ENCODE peak calls at places on chromosomes 7 and 10, in ten cellular contexts. One of them, this sample, is unnamed.

GRCh38 chr7:107251963-107252362 is 83.2 kb downstream of the HBP1 start:
- DNase-seq in NB4: no peak
- DNase-seq in DND-41: no peak
- DNase-seq in MM.1S: no peak
- DNase-seq in PC-3: no peak
- DNase-seq in astrocyte of the cerebellum: no peak
- DNase-seq in colonic mucosa: no peak
- DNase-seq in AG10803: no peak
- DNase-seq in SK-N-SH: no peak
- DNase-seq in OCI-LY7: no peak
- DNase-seq in this sample: no peak

GRCh38 chr7:2955177-2955768 is 88.4 kb downstream of the CARD11 start:
- DNase-seq in NB4: no peak
- DNase-seq in DND-41: no peak
- DNase-seq in MM.1S: no peak
- DNase-seq in PC-3: no peak
- DNase-seq in astrocyte of the cerebellum: no peak
- DNase-seq in colonic mucosa: no peak
- DNase-seq in AG10803: no peak
- DNase-seq in SK-N-SH: no peak
- DNase-seq in OCI-LY7: no peak
- DNase-seq in this sample: no peak

GRCh38 chr7:155962191-155962967 is 150.1 kb upstream of the SHH start:
- DNase-seq in NB4: peak; percentile 66
- DNase-seq in DND-41: no peak
- DNase-seq in MM.1S: no peak
- DNase-seq in PC-3: peak; percentile 93
- DNase-seq in astrocyte of the cerebellum: peak; percentile 29
- DNase-seq in colonic mucosa: peak; percentile 39
- DNase-seq in AG10803: no peak
- DNase-seq in SK-N-SH: no peak
- DNase-seq in OCI-LY7: no peak
- DNase-seq in this sample: peak; percentile 64

GRCh38 chr10:77784856-77785255 is 141.7 kb downstream of the DLG5 start:
- DNase-seq in NB4: no peak
- DNase-seq in DND-41: no peak
- DNase-seq in MM.1S: no peak
- DNase-seq in PC-3: no peak
- DNase-seq in astrocyte of the cerebellum: peak; percentile 77
- DNase-seq in colonic mucosa: no peak
- DNase-seq in AG10803: peak; percentile 83
- DNase-seq in SK-N-SH: no peak
- DNase-seq in OCI-LY7: no peak
- DNase-seq in this sample: no peak

GRCh38 chr7:69871886-69872592 is 273.8 kb downstream of the AUTS2 start:
- DNase-seq in NB4: no peak
- DNase-seq in DND-41: no peak
- DNase-seq in MM.1S: no peak
- DNase-seq in PC-3: no peak
- DNase-seq in astrocyte of the cerebellum: no peak
- DNase-seq in colonic mucosa: no peak
- DNase-seq in AG10803: no peak
- DNase-seq in SK-N-SH: peak; percentile 52
- DNase-seq in OCI-LY7: no peak
- DNase-seq in this sample: no peak

GRCh38 chr10:110141747-110142625 is 65.4 kb upstream of the MXI1 start:
- DNase-seq in NB4: peak; percentile 96
- DNase-seq in DND-41: no peak
- DNase-seq in MM.1S: no peak
- DNase-seq in PC-3: no peak
- DNase-seq in astrocyte of the cerebellum: no peak
- DNase-seq in colonic mucosa: no peak
- DNase-seq in AG10803: no peak
- DNase-seq in SK-N-SH: no peak
- DNase-seq in OCI-LY7: no peak
- DNase-seq in this sample: no peak

GRCh38 chr10:128432423-128432822 is 306.2 kb upstream of the MKI67 start:
- DNase-seq in NB4: no peak
- DNase-seq in DND-41: no peak
- DNase-seq in MM.1S: no peak
- DNase-seq in PC-3: no peak
- DNase-seq in astrocyte of the cerebellum: no peak
- DNase-seq in colonic mucosa: no peak
- DNase-seq in AG10803: no peak
- DNase-seq in SK-N-SH: no peak
- DNase-seq in OCI-LY7: no peak
- DNase-seq in this sample: no peak

GRCh38 chr7:72325561-72325960 is 86.6 kb downstream of the CALN1 start:
- DNase-seq in NB4: no peak
- DNase-seq in DND-41: no peak
- DNase-seq in MM.1S: no peak
- DNase-seq in PC-3: peak; percentile 78
- DNase-seq in astrocyte of the cerebellum: no peak
- DNase-seq in colonic mucosa: no peak
- DNase-seq in AG10803: no peak
- DNase-seq in SK-N-SH: no peak
- DNase-seq in OCI-LY7: no peak
- DNase-seq in this sample: no peak

GRCh38 chr7:22364910-22365309 is 8.0 kb upstream of the RAPGEF5 start:
- DNase-seq in NB4: no peak
- DNase-seq in DND-41: no peak
- DNase-seq in MM.1S: no peak
- DNase-seq in PC-3: no peak
- DNase-seq in astrocyte of the cerebellum: no peak
- DNase-seq in colonic mucosa: no peak
- DNase-seq in AG10803: no peak
- DNase-seq in SK-N-SH: peak; percentile 41
- DNase-seq in OCI-LY7: no peak
- DNase-seq in this sample: no peak

GRCh38 chr10:124020871-124021823 is 72.3 kb downstream of the CHST15 start:
- DNase-seq in NB4: peak; percentile 25
- DNase-seq in DND-41: peak; percentile 58
- DNase-seq in MM.1S: no peak
- DNase-seq in PC-3: no peak
- DNase-seq in astrocyte of the cerebellum: no peak
- DNase-seq in colonic mucosa: no peak
- DNase-seq in AG10803: no peak
- DNase-seq in SK-N-SH: no peak
- DNase-seq in OCI-LY7: no peak
- DNase-seq in this sample: no peak

GRCh38 chr7:150665075-150665794 is 20.3 kb upstream of the GIMAP2 start:
- DNase-seq in NB4: no peak
- DNase-seq in DND-41: peak; percentile 40
- DNase-seq in MM.1S: no peak
- DNase-seq in PC-3: peak; percentile 7
- DNase-seq in astrocyte of the cerebellum: no peak
- DNase-seq in colonic mucosa: no peak
- DNase-seq in AG10803: no peak
- DNase-seq in SK-N-SH: no peak
- DNase-seq in OCI-LY7: no peak
- DNase-seq in this sample: no peak

GRCh38 chr10:130045091-130045652 is 65.5 kb downstream of the C10orf143 start:
- DNase-seq in NB4: peak; percentile 82
- DNase-seq in DND-41: peak; percentile 50
- DNase-seq in MM.1S: no peak
- DNase-seq in PC-3: peak; percentile 19
- DNase-seq in astrocyte of the cerebellum: no peak
- DNase-seq in colonic mucosa: peak; percentile 13
- DNase-seq in AG10803: peak; percentile 49
- DNase-seq in SK-N-SH: no peak
- DNase-seq in OCI-LY7: no peak
- DNase-seq in this sample: no peak

GRCh38 chr10:86979977-86980448 is 11.7 kb downstream of the ADIRF start:
- DNase-seq in NB4: no peak
- DNase-seq in DND-41: no peak
- DNase-seq in MM.1S: no peak
- DNase-seq in PC-3: no peak
- DNase-seq in astrocyte of the cerebellum: no peak
- DNase-seq in colonic mucosa: peak; percentile 57
- DNase-seq in AG10803: peak; percentile 39
- DNase-seq in SK-N-SH: no peak
- DNase-seq in OCI-LY7: no peak
- DNase-seq in this sample: no peak

GRCh38 chr7:69813637-69814240 is 215.5 kb downstream of the AUTS2 start:
- DNase-seq in NB4: peak; percentile 18
- DNase-seq in DND-41: no peak
- DNase-seq in MM.1S: no peak
- DNase-seq in PC-3: no peak
- DNase-seq in astrocyte of the cerebellum: no peak
- DNase-seq in colonic mucosa: no peak
- DNase-seq in AG10803: peak; percentile 54
- DNase-seq in SK-N-SH: no peak
- DNase-seq in OCI-LY7: no peak
- DNase-seq in this sample: peak; percentile 22

GRCh38 chr7:158495780-158496179 is 91.8 kb downstream of the PTPRN2 start:
- DNase-seq in NB4: peak; percentile 82
- DNase-seq in DND-41: peak; percentile 12
- DNase-seq in MM.1S: no peak
- DNase-seq in PC-3: peak; percentile 35
- DNase-seq in astrocyte of the cerebellum: no peak
- DNase-seq in colonic mucosa: no peak
- DNase-seq in AG10803: no peak
- DNase-seq in SK-N-SH: peak; percentile 98
- DNase-seq in OCI-LY7: peak; percentile 19
- DNase-seq in this sample: peak; percentile 29
- TF ChIP-seq CTCF in NB4: peak; percentile 45
- TF ChIP-seq CTCF in DND-41: peak; percentile 41
- TF ChIP-seq CTCF in MM.1S: no peak
- TF ChIP-seq CTCF in PC-3: peak; percentile 21
- TF ChIP-seq CTCF in astrocyte of the cerebellum: no peak
- TF ChIP-seq CTCF in colonic mucosa: no peak
- TF ChIP-seq CTCF in AG10803: no peak
- TF ChIP-seq CTCF in SK-N-SH: peak; percentile 18
- TF ChIP-seq CTCF in OCI-LY7: no peak
- TF ChIP-seq CTCF in this sample: peak; percentile 24

GRCh38 chr7:134313543-134313942 is 3.2 kb downstream of the SLC35B4 start:
- DNase-seq in NB4: no peak
- DNase-seq in DND-41: no peak
- DNase-seq in MM.1S: no peak
- DNase-seq in PC-3: no peak
- DNase-seq in astrocyte of the cerebellum: no peak
- DNase-seq in colonic mucosa: peak; percentile 31
- DNase-seq in AG10803: no peak
- DNase-seq in SK-N-SH: no peak
- DNase-seq in OCI-LY7: no peak
- DNase-seq in this sample: no peak
- H3K4me3 ChIP-seq in NB4: no peak overlapping the region
- H3K4me3 ChIP-seq in DND-41: no peak overlapping the region
- H3K4me3 ChIP-seq in MM.1S: no peak overlapping the region
- H3K4me3 ChIP-seq in PC-3: no peak overlapping the region
- H3K4me3 ChIP-seq in astrocyte of the cerebellum: no peak overlapping the region
- H3K4me3 ChIP-seq in colonic mucosa: no peak overlapping the region
- H3K4me3 ChIP-seq in AG10803: no peak overlapping the region
- H3K4me3 ChIP-seq in SK-N-SH: no peak overlapping the region
- H3K4me3 ChIP-seq in OCI-LY7: no peak overlapping the region
- H3K4me3 ChIP-seq in this sample: no peak overlapping the region

GRCh38 chr10:79129361-79129997 is 60.7 kb downstream of the ZMIZ1 start:
- DNase-seq in NB4: peak; percentile 81
- DNase-seq in DND-41: peak; percentile 53
- DNase-seq in MM.1S: no peak
- DNase-seq in PC-3: peak; percentile 71
- DNase-seq in astrocyte of the cerebellum: no peak
- DNase-seq in colonic mucosa: no peak
- DNase-seq in AG10803: no peak
- DNase-seq in SK-N-SH: peak; percentile 86
- DNase-seq in OCI-LY7: no peak
- DNase-seq in this sample: no peak

GRCh38 chr10:79128923-79129305 is 60.1 kb downstream of the ZMIZ1 start:
- DNase-seq in NB4: peak; percentile 50
- DNase-seq in DND-41: no peak
- DNase-seq in MM.1S: no peak
- DNase-seq in PC-3: no peak
- DNase-seq in astrocyte of the cerebellum: no peak
- DNase-seq in colonic mucosa: no peak
- DNase-seq in AG10803: no peak
- DNase-seq in SK-N-SH: peak; percentile 62
- DNase-seq in OCI-LY7: no peak
- DNase-seq in this sample: no peak

GRCh38 chr10:79126351-79126750 is 57.6 kb downstream of the ZMIZ1 start:
- DNase-seq in NB4: no peak
- DNase-seq in DND-41: no peak
- DNase-seq in MM.1S: no peak
- DNase-seq in PC-3: no peak
- DNase-seq in astrocyte of the cerebellum: no peak
- DNase-seq in colonic mucosa: no peak
- DNase-seq in AG10803: no peak
- DNase-seq in SK-N-SH: no peak
- DNase-seq in OCI-LY7: no peak
- DNase-seq in this sample: no peak

GRCh38 chr10:79128241-79128922 is 59.6 kb downstream of the ZMIZ1 start:
- DNase-seq in NB4: no peak
- DNase-seq in DND-41: no peak
- DNase-seq in MM.1S: no peak
- DNase-seq in PC-3: no peak
- DNase-seq in astrocyte of the cerebellum: no peak
- DNase-seq in colonic mucosa: no peak
- DNase-seq in AG10803: no peak
- DNase-seq in SK-N-SH: no peak
- DNase-seq in OCI-LY7: no peak
- DNase-seq in this sample: no peak

GRCh38 chr10:79127151-79127961 is 58.6 kb downstream of the ZMIZ1 start:
- DNase-seq in NB4: peak; percentile 96
- DNase-seq in DND-41: no peak
- DNase-seq in MM.1S: no peak
- DNase-seq in PC-3: peak; percentile 100
- DNase-seq in astrocyte of the cerebellum: no peak
- DNase-seq in colonic mucosa: peak; percentile 67
- DNase-seq in AG10803: peak; percentile 72
- DNase-seq in SK-N-SH: no peak
- DNase-seq in OCI-LY7: no peak
- DNase-seq in this sample: no peak
- TF ChIP-seq CTCF in NB4: no peak
- TF ChIP-seq CTCF in DND-41: no peak
- TF ChIP-seq CTCF in MM.1S: no peak
- TF ChIP-seq CTCF in PC-3: peak; percentile 54
- TF ChIP-seq CTCF in astrocyte of the cerebellum: no peak
- TF ChIP-seq CTCF in colonic mucosa: no peak
- TF ChIP-seq CTCF in AG10803: no peak
- TF ChIP-seq CTCF in SK-N-SH: no peak
- TF ChIP-seq CTCF in OCI-LY7: no peak
- TF ChIP-seq CTCF in this sample: no peak

DNA sequence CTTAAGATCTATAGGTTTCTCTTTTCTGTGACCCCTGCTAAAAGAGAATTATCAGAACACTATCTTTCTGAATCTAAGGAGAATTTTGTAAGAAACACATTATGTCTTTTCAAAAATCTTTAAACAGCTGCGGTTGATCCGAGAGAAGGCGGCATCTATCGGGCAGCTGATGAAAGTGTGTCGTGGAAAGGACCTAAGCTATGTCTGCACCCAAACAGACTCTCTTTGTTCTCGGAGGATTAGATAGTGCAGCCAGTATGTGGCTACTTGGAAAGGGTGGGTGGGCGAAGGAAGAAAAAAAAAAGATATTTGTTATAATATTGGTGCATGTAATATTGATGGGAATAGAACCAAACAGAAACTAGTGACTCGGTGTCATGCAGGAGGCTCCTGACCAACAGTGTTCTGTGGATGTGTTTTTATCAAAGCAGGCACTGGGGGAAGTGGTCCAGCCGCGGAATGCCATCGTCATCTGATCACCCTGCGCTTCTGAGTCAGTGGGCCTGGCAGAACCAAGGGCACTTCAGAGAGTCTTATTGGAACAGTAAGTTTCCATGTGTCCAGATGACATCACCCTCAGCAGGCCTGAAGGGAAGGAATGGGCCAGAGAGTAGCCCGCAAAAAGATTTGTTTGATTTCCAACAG is 509.7 kb upstream of the AKR1E2 start:
- DNase-seq in NB4: no peak
- DNase-seq in DND-41: no peak
- DNase-seq in MM.1S: no peak
- DNase-seq in PC-3: no peak
- DNase-seq in astrocyte of the cerebellum: peak; percentile 57
- DNase-seq in colonic mucosa: no peak
- DNase-seq in AG10803: peak; percentile 87
- DNase-seq in SK-N-SH: no peak
- DNase-seq in OCI-LY7: no peak
- DNase-seq in this sample: no peak
- H3K4me3 ChIP-seq in NB4: no peak overlapping the region
- H3K4me3 ChIP-seq in DND-41: no peak overlapping the region
- H3K4me3 ChIP-seq in MM.1S: no peak overlapping the region
- H3K4me3 ChIP-seq in PC-3: no peak overlapping the region
- H3K4me3 ChIP-seq in astrocyte of the cerebellum: no peak overlapping the region
- H3K4me3 ChIP-seq in colonic mucosa: no peak overlapping the region
- H3K4me3 ChIP-seq in AG10803: peak overlapping the region; percentile 31
- H3K4me3 ChIP-seq in SK-N-SH: no peak overlapping the region
- H3K4me3 ChIP-seq in OCI-LY7: no peak overlapping the region
- H3K4me3 ChIP-seq in this sample: no peak overlapping the region